ENCODE peak calls at places on chromosome 7, in six cellular contexts. H is fibroblast of lung, J is cardiac muscle cell, N is A549, S is GM23338, A is Caco-2. T is an unnamed sample.

GRCh38 chr7:117110480-117111315 is 157.4 kb downstream of the ST7 start:
- DNase-seq in S (no peak), J (no peak), H (no peak), N (no peak), A (no peak), T (no peak)

GRCh38 chr7:139739863-139740597 is 37.8 kb downstream of the HIPK2 start:
- DNase-seq in S (no peak), A (no peak), N (no peak), H (no peak), J (no peak), T (no peak)

GRCh38 chr7:8765374-8765773 is 332.0 kb downstream of the NXPH1 start:
- DNase-seq in J (no peak), H (no peak), S (no peak), A (no peak), N (no peak), T (no peak)

GRCh38 chr7:36129048-36129534 is 24.0 kb upstream of the EEPD1 start:
- DNase-seq in S (no peak), H (peak; percentile 94), J (peak; percentile 65), N (peak; percentile 89), A (no peak), T (peak; percentile 70)

GRCh38 chr7:152462995-152463713 is 27.4 kb upstream of the KMT2C start:
- DNase-seq in J (peak; percentile 76), S (peak; percentile 82), H (peak; percentile 75), N (no peak), A (no peak), T (no peak)

GRCh38 chr7:113294750-113295149 is 176.4 kb upstream of the SMIM30 start:
- DNase-seq in H (no peak), N (no peak), J (no peak), A (no peak), S (no peak), T (no peak)

GRCh38 chr7:95718556-95719410 is 53.6 kb upstream of the DYNC1I1 start:
- DNase-seq in A (peak; percentile 10), N (peak; percentile 30), H (peak; percentile 45), J (peak; percentile 41), S (peak; percentile 11), T (no peak)

GRCh38 chr7:84204655-84205054 is 10.1 kb upstream of the SEMA3A start:
- DNase-seq in S (no peak), H (peak; percentile 84), N (no peak), J (peak; percentile 63), A (no peak), T (no peak)

GRCh38 chr7:111429781-111430180 is 132.5 kb downstream of the IMMP2L start:
- DNase-seq in S (no peak), J (no peak), N (no peak), H (no peak), A (no peak), T (no peak)

GRCh38 chr7:6271091-6271658 is 1.2 kb downstream of the CYTH3 start:
- DNase-seq in N (peak; percentile 78), S (peak; percentile 35), J (peak; percentile 45), H (peak; percentile 62), A (no peak), T (peak; percentile 76)

GRCh38 chr7:4147931-4148620 is 534.0 kb upstream of the FOXK1 start:
- DNase-seq in S (peak; percentile 27), A (no peak), H (no peak), N (no peak), J (no peak), T (no peak)

GRCh38 chr7:101940830-101941229 is 123.4 kb downstream of the CUX1 start:
- DNase-seq in J (no peak), N (peak; percentile 57), S (peak; percentile 91), H (no peak), A (no peak), T (no peak)

GRCh38 chr7:93014410-93014809 is 103.4 kb downstream of the SAMD9 start:
- DNase-seq in J (peak; percentile 6), H (no peak), N (no peak), S (no peak), A (no peak), T (peak; percentile 10)

GRCh38 chr7:24255139-24255538 is 28.9 kb upstream of the NPY start:
- DNase-seq in N (no peak), J (no peak), A (no peak), S (no peak), H (no peak), T (no peak)

GRCh38 chr7:66930341-66930740 is 9.3 kb downstream of the TMEM248 start:
- DNase-seq in J (peak; percentile 22), N (peak; percentile 54), A (peak; percentile 55), S (peak; percentile 84), H (peak; percentile 45), T (no peak)

GRCh38 chr7:57210212-57210611 is 78.0 kb upstream of the ZNF479 start:
- DNase-seq in A (no peak), J (no peak), S (no peak), N (no peak), H (no peak), T (no peak)

GRCh38 chr7:148540041-148540738 is 50.4 kb upstream of the C7orf33 start:
- DNase-seq in N (peak; percentile 47), J (peak; percentile 66), H (peak; percentile 62), A (no peak), S (no peak), T (no peak)

GRCh38 chr7:145269418-145270161 is 433.7 kb upstream of the TPK1 start:
- DNase-seq in S (no peak), A (no peak), N (no peak), J (no peak), H (no peak), T (no peak)

GRCh38 chr7:25250386-25250785 is 22.1 kb upstream of the NPVF start:
- DNase-seq in A (no peak), H (no peak), S (no peak), N (no peak), J (no peak), T (no peak)

GRCh38 chr7:148535227-148535626 is 55.3 kb upstream of the C7orf33 start:
- DNase-seq in J (peak; percentile 52), N (peak; percentile 11), A (peak; percentile 25), H (no peak), S (no peak), T (no peak)

GRCh38 chr7:23022258-23022745 is 8.4 kb upstream of the HYCC1 start:
- DNase-seq in S (no peak), A (no peak), J (peak; percentile 87), H (peak; percentile 97), N (no peak), T (peak; percentile 10)

GRCh38 chr7:29480456-29480855 is 83.2 kb upstream of the PRR15 start:
- DNase-seq in A (no peak), H (no peak), N (no peak), J (peak; percentile 31), S (no peak), T (no peak)

GRCh38 chr7:47373871-47374451 is 207.9 kb downstream of the TNS3 start:
- DNase-seq in J (no peak), S (no peak), N (no peak), A (no peak), H (no peak), T (no peak)

GRCh38 chr7:121504478-121504877 is 108.4 kb upstream of the FAM3C start:
- DNase-seq in S (no peak), J (peak; percentile 88), N (peak; percentile 17), A (no peak), H (peak; percentile 72), T (no peak)

GRCh38 chr7:128303133-128303532 is 40.6 kb downstream of the RBM28 start:
- DNase-seq in S (no peak), N (no peak), J (no peak), A (no peak), H (no peak), T (no peak)

GRCh38 chr7:151057989-151058765 is 480 bp upstream of the CDK5 start:
- DNase-seq in H (peak; percentile 100), A (peak; percentile 98), N (peak; percentile 100), J (peak; percentile 100), S (peak; percentile 100), T (peak; percentile 96)

GRCh38 chr7:98105942-98106544 is 619 bp upstream of the LMTK2 start:
- DNase-seq in N (no peak), A (no peak), H (no peak), S (no peak), J (no peak), T (peak; percentile 6)

GRCh38 chr7:88331322-88331721 is 24.6 kb upstream of the STEAP4 start:
- DNase-seq in N (no peak), H (no peak), S (no peak), A (no peak), J (no peak), T (no peak)

GRCh38 chr7:23593706-23594105 is 3.5 kb upstream of the CCDC126 start:
- DNase-seq in S (no peak), J (no peak), A (no peak), H (no peak), N (no peak), T (no peak)

GRCh38 chr7:90178592-90179279 is 24.5 kb downstream of the STEAP1 start:
- DNase-seq in S (no peak), A (no peak), J (peak; percentile 50), H (peak; percentile 64), N (peak; percentile 60), T (no peak)

GRCh38 chr7:28081016-28081415 is 99.6 kb downstream of the JAZF1 start:
- DNase-seq in N (no peak), A (no peak), S (peak; percentile 29), H (no peak), J (peak; percentile 50), T (no peak)

GRCh38 chr7:85719981-85720963 is 533.4 kb upstream of the SEMA3D start:
- DNase-seq in A (no peak), N (peak; percentile 45), S (peak; percentile 16), H (peak; percentile 86), J (peak; percentile 92), T (no peak)

GRCh38 chr7:1969459-1970284 is 263.1 kb downstream of the MAD1L1 start:
- DNase-seq in N (no peak), H (no peak), J (no peak), S (no peak), A (no peak), T (no peak)

GRCh38 chr7:26500749-26501352 is 209.2 kb downstream of the SNX10 start:
- DNase-seq in H (peak; percentile 52), N (peak; percentile 49), J (peak; percentile 41), A (peak; percentile 13), S (peak; percentile 63), T (no peak)
- TF ChIP-seq CTCF in H (peak; percentile 59), N (peak; percentile 69), J (peak; percentile 48), A (peak; percentile 61), S (peak; percentile 78), T (peak; percentile 48)

GRCh38 chr7:20330176-20330796 is 414 bp upstream of the ITGB8 start:
- DNase-seq in N (peak; percentile 71), J (peak; percentile 95), S (peak; percentile 81), H (peak; percentile 90), A (peak; percentile 77), T (peak; percentile 93)
- TF ChIP-seq CTCF in N (no peak), J (no peak), S (no peak), H (peak; percentile 5), A (no peak), T (no peak)

GRCh38 chr7:96800824-96801223 is 91.2 kb upstream of the SEM1 start:
- DNase-seq in A (no peak), N (no peak), J (no peak), H (no peak), S (no peak), T (peak; percentile 15)
- TF ChIP-seq CTCF in A (no peak), N (no peak), J (no peak), H (no peak), S (no peak), T (no peak)

DNA sequence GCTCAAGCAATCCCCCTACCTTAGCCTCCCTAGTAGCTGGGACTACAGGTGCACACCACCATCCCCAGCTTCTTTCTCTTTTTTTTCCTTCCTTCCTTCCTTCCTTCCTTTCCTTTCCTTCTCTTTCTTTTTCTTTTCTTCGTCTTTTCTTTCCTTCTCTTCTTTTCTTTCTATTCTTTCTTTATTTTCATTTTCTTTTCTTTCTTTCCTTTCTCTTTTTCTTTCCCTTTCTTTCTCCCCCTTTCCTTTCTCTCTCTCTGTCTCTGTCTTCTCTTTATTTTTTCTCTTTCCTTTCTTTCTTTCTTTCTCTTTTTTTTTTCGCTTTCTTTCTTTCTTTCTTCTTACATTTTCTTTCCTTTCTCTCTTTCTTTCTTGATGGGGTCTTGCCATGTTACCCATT is 621.3 kb downstream of the GALNT17 start:
- DNase-seq in A (no peak), S (no peak), N (no peak), H (no peak), J (no peak), T (no peak)
- TF ChIP-seq CTCF in A (no peak), S (no peak), N (no peak), H (no peak), J (no peak), T (no peak)

T was measured in Calu3.